ENCODE peak calls at places on chromosomes 6 and 20, in nine cellular contexts. T is SJSA1; F is EL; S is MCF 10A; Q is kidney; O is hepatic stellate cell; K is GM04504; C is T-helper 17 cell; A is CD4-positive, CD25-positive, alpha-beta regulatory T cell. W is an unnamed sample.

GRCh38 chr6:138129190-138129589 is 22.0 kb upstream of the PERP start:
- DNase-seq in T (no peak), F (no peak), S (no peak), Q (no peak), O (no peak), K (no peak), C (no peak), A (no peak), W (no peak)

GRCh38 chr20:45987108-45987780 is 15.2 kb upstream of the ZNF335 start:
- DNase-seq in T (peak; percentile 71), F (peak; percentile 66), S (peak; percentile 73), Q (peak; percentile 89), O (peak; percentile 74), K (no peak), C (peak; percentile 61), A (peak; percentile 74), W (peak; percentile 36)

GRCh38 chr6:72649032-72649984 is 27.4 kb downstream of the KCNQ5 start:
- DNase-seq in T (no peak), F (peak; percentile 86), S (peak; percentile 90), Q (no peak), O (peak; percentile 5), K (peak; percentile 80), C (no peak), A (peak; percentile 11), W (peak; percentile 17)

GRCh38 chr6:126444874-126445273 is 105.0 kb downstream of the CENPW start:
- DNase-seq in T (no peak), F (peak; percentile 22), S (no peak), Q (no peak), O (peak; percentile 1), K (no peak), C (no peak), A (no peak), W (no peak)

GRCh38 chr6:28323813-28324424 is 12.0 kb downstream of the ZSCAN31 start:
- DNase-seq in T (no peak), F (no peak), S (no peak), Q (no peak), O (no peak), K (no peak), C (no peak), A (no peak), W (no peak)

GRCh38 chr6:11830105-11830504 is 51.5 kb upstream of the ADTRP start:
- DNase-seq in T (no peak), F (no peak), S (no peak), Q (no peak), O (no peak), K (no peak), C (no peak), A (no peak), W (no peak)

GRCh38 chr6:11201015-11201414 is 31.5 kb downstream of the NEDD9 start:
- DNase-seq in T (no peak), F (no peak), S (no peak), Q (no peak), O (no peak), K (no peak), C (no peak), A (no peak), W (no peak)

GRCh38 chr6:121794630-121795029 is 359.2 kb downstream of the GJA1 start:
- DNase-seq in T (peak; percentile 79), F (peak; percentile 91), S (peak; percentile 70), Q (no peak), O (peak; percentile 62), K (peak; percentile 72), C (no peak), A (no peak), W (peak; percentile 70)

GRCh38 chr20:48404598-48404997 is 423.2 kb downstream of the PREX1 start:
- DNase-seq in T (no peak), F (no peak), S (peak; percentile 6), Q (no peak), O (no peak), K (no peak), C (no peak), A (no peak), W (peak; percentile 3)

GRCh38 chr6:144460224-144461095 is 175.3 kb downstream of the UTRN start:
- DNase-seq in T (no peak), F (no peak), S (no peak), Q (no peak), O (no peak), K (no peak), C (no peak), A (peak; percentile 77), W (no peak)

GRCh38 chr20:7195704-7196103 is 428.2 kb downstream of the BMP2 start:
- DNase-seq in T (no peak), F (no peak), S (peak; percentile 95), Q (no peak), O (no peak), K (peak; percentile 5), C (no peak), A (no peak), W (no peak)

GRCh38 chr20:49306903-49307336 is 29.1 kb upstream of the ZNFX1 start:
- DNase-seq in T (no peak), F (no peak), S (no peak), Q (no peak), O (no peak), K (no peak), C (no peak), A (no peak), W (no peak)

GRCh38 chr6:21791596-21791995 is 198.0 kb downstream of the SOX4 start:
- DNase-seq in T (no peak), F (no peak), S (no peak), Q (no peak), O (no peak), K (no peak), C (no peak), A (no peak), W (no peak)

GRCh38 chr20:43985608-43986316 is 71.1 kb downstream of the TOX2 start:
- DNase-seq in T (no peak), F (no peak), S (no peak), Q (peak; percentile 51), O (no peak), K (no peak), C (no peak), A (no peak), W (no peak)

GRCh38 chr6:81739230-81740195 is 13.0 kb downstream of the TENT5A start:
- DNase-seq in T (no peak), F (no peak), S (no peak), Q (no peak), O (no peak), K (no peak), C (no peak), A (no peak), W (no peak)

GRCh38 chr20:38130687-38131587 is 34.1 kb downstream of the TGM2 start:
- DNase-seq in T (no peak), F (no peak), S (no peak), Q (peak; percentile 44), O (no peak), K (no peak), C (no peak), A (no peak), W (no peak)

GRCh38 chr6:156953478-156954146 is 176.4 kb downstream of the ARID1B start:
- DNase-seq in T (peak; percentile 91), F (peak; percentile 97), S (peak; percentile 90), Q (no peak), O (peak; percentile 95), K (peak; percentile 88), C (no peak), A (peak; percentile 79), W (peak; percentile 97)

GRCh38 chr20:57547250-57547649 is 13.7 kb upstream of the PCK1 start:
- DNase-seq in T (no peak), F (no peak), S (peak; percentile 70), Q (no peak), O (no peak), K (no peak), C (no peak), A (no peak), W (no peak)

GRCh38 chr20:34318609-34319443 is 15.7 kb upstream of the AHCY start:
- DNase-seq in T (no peak), F (no peak), S (no peak), Q (no peak), O (no peak), K (no peak), C (no peak), A (no peak), W (no peak)

GRCh38 chr20:63974402-63975200 is 4.8 kb downstream of the SAMD10 start:
- DNase-seq in T (peak; percentile 47), F (no peak), S (peak; percentile 45), Q (peak; percentile 75), O (no peak), K (no peak), C (no peak), A (no peak), W (no peak)

GRCh38 chr6:143195349-143195845 is 134.7 kb downstream of the AIG1 start:
- DNase-seq in T (no peak), F (no peak), S (no peak), Q (peak; percentile 71), O (peak; percentile 5), K (no peak), C (no peak), A (no peak), W (no peak)

GRCh38 chr6:112034236-112034990 is 19.5 kb upstream of the CCN6 start:
- DNase-seq in T (no peak), F (no peak), S (no peak), Q (no peak), O (no peak), K (no peak), C (no peak), A (no peak), W (no peak)

GRCh38 chr6:65979120-65979519 is 272.1 kb upstream of the EYS start:
- DNase-seq in T (no peak), F (no peak), S (peak; percentile 4), Q (no peak), O (no peak), K (peak; percentile 20), C (no peak), A (no peak), W (no peak)

GRCh38 chr6:1329708-1330107 is 17.8 kb downstream of the FOXQ1 start:
- DNase-seq in T (no peak), F (no peak), S (no peak), Q (no peak), O (no peak), K (no peak), C (no peak), A (no peak), W (no peak)

GRCh38 chr6:25889877-25890853 is 16.1 kb upstream of the SLC17A3 start:
- DNase-seq in T (no peak), F (peak; percentile 62), S (peak; percentile 75), Q (no peak), O (peak; percentile 10), K (peak; percentile 10), C (no peak), A (no peak), W (peak; percentile 65)

GRCh38 chr20:62907377-62908317 is 18.7 kb downstream of the DIDO1 start:
- DNase-seq in T (no peak), F (no peak), S (no peak), Q (no peak), O (no peak), K (no peak), C (peak; percentile 31), A (peak; percentile 34), W (no peak)

GRCh38 chr20:54044156-54044555 is 26.2 kb downstream of the BCAS1 start:
- DNase-seq in T (no peak), F (peak; percentile 10), S (peak; percentile 49), Q (no peak), O (no peak), K (peak; percentile 83), C (no peak), A (peak; percentile 51), W (no peak)

GRCh38 chr6:139996253-139996834 is 621.9 kb upstream of the CITED2 start:
- DNase-seq in T (no peak), F (peak; percentile 32), S (peak; percentile 14), Q (no peak), O (no peak), K (no peak), C (no peak), A (no peak), W (no peak)

GRCh38 chr20:40826699-40827098 is 137.7 kb upstream of the MAFB start:
- DNase-seq in T (no peak), F (no peak), S (no peak), Q (no peak), O (no peak), K (no peak), C (no peak), A (no peak), W (no peak)

GRCh38 chr20:34014878-34015277 is 21.2 kb downstream of the RALY start:
- DNase-seq in T (no peak), F (no peak), S (no peak), Q (no peak), O (no peak), K (no peak), C (no peak), A (no peak), W (no peak)

GRCh38 chr6:27472182-27472616 is 706 bp downstream of the ZNF184 start:
- DNase-seq in T (peak; percentile 63), F (peak; percentile 79), S (peak; percentile 70), Q (peak; percentile 64), O (peak; percentile 41), K (peak; percentile 37), C (no peak), A (peak; percentile 77), W (peak; percentile 76)

W was measured in SW 1271.